ENCODE peak calls at places on chromosomes 7 and 10, in seven cellular contexts. S is NCI-H748 treated with DMSO at 0.1 percent for 48 hours, U is GM10248, O is substantia nigra, H is left cardiac atrium, T is activated T-cell treated with anti-CD3 and anti-CD28 coated beads for 1 hour, X is gastrocnemius medialis. W is an unnamed sample.

GRCh38 chr7:151469281-151469680 is 29.3 kb upstream of the CRYGN start:
- DNase-seq in U (no peak), T (no peak), X (no peak), S (no peak), H (no peak), O (no peak), W (no peak)

GRCh38 chr10:93716771-93717170 is 14.4 kb upstream of the FRA10AC1 start:
- DNase-seq in S (no peak), T (no peak), O (no peak), X (no peak), H (no peak), U (no peak), W (no peak)

GRCh38 chr7:157699357-157700013 is 362.7 kb downstream of the DNAJB6 start:
- DNase-seq in X (no peak), O (no peak), S (no peak), H (no peak), U (no peak), T (no peak), W (no peak)

GRCh38 chr7:1291040-1291689 is 58.5 kb downstream of the UNCX start:
- DNase-seq in U (no peak), S (no peak), X (no peak), H (no peak), T (no peak), O (no peak), W (no peak)

GRCh38 chr10:124632064-124632531 is 112.1 kb downstream of the FAM53B start:
- DNase-seq in X (peak), U (no peak), O (no peak), S (no peak), T (peak), H (peak), W (peak)

GRCh38 chr7:128710391-128710930 is 28.7 kb upstream of the CALU start:
- DNase-seq in S (no peak), H (no peak), O (no peak), X (no peak), T (no peak), U (no peak), W (no peak)

GRCh38 chr7:44847509-44847919 is 373 bp downstream of the H2AZ2 start:
- DNase-seq in T (peak), O (peak), S (peak), X (peak), U (peak), H (peak), W (no peak)

GRCh38 chr10:35300063-35300699 is 36.1 kb upstream of the CCNY start:
- DNase-seq in H (peak), X (peak), U (peak), O (peak), T (no peak), S (no peak), W (peak)

GRCh38 chr10:60206735-60207134 is 182.9 kb downstream of the ANK3 start:
- DNase-seq in U (no peak), T (no peak), X (peak), O (no peak), H (no peak), S (no peak), W (peak)

GRCh38 chr7:137628211-137628610 is 218.6 kb downstream of the DGKI start:
- DNase-seq in H (no peak), S (no peak), O (peak), T (no peak), X (no peak), U (no peak), W (no peak)

GRCh38 chr7:139457153-139457946 is 26.1 kb downstream of the KLRG2 start:
- DNase-seq in O (no peak), T (no peak), U (no peak), S (no peak), X (no peak), H (no peak), W (no peak)

GRCh38 chr7:80047856-80048459 is 86.7 kb upstream of the GNAI1 start:
- DNase-seq in U (no peak), H (no peak), S (peak), X (no peak), O (no peak), T (no peak), W (peak)

GRCh38 chr10:15188629-15189028 is 20.1 kb upstream of the NMT2 start:
- DNase-seq in T (no peak), O (no peak), X (no peak), H (no peak), U (no peak), S (no peak), W (no peak)

GRCh38 chr7:74217455-74218342 is 7.9 kb downstream of the LAT2 start:
- DNase-seq in X (no peak), H (no peak), S (no peak), T (no peak), U (peak), O (peak), W (peak)

GRCh38 chr10:21989453-21990154 is 13.9 kb downstream of the DNAJC1 start:
- DNase-seq in T (no peak), H (peak), U (peak), X (no peak), O (peak), S (peak), W (peak)

GRCh38 chr10:44125879-44126675 is 258.8 kb downstream of the CXCL12 start:
- DNase-seq in X (peak), T (no peak), U (no peak), H (no peak), O (no peak), S (no peak), W (no peak)

GRCh38 chr7:115522174-115522573 is 508.4 kb downstream of the TFEC start:
- DNase-seq in U (no peak), T (no peak), X (no peak), H (no peak), O (no peak), S (no peak), W (no peak)

GRCh38 chr10:49324711-49325110 is 25.7 kb downstream of the C10orf71 start:
- DNase-seq in X (peak), H (no peak), O (no peak), U (no peak), T (no peak), S (no peak), W (peak)

GRCh38 chr10:132838346-132838970 is 52.5 kb upstream of the NKX6-2 start:
- DNase-seq in H (no peak), T (no peak), U (no peak), O (no peak), S (no peak), X (no peak), W (no peak)

GRCh38 chr10:109977382-109977806 is 30.4 kb upstream of the ADD3 start:
- DNase-seq in X (no peak), H (peak), T (no peak), S (no peak), U (no peak), O (no peak), W (no peak)

GRCh38 chr10:16611037-16611436 is 89.4 kb upstream of the C1QL3 start:
- DNase-seq in H (peak), U (no peak), S (no peak), T (no peak), O (no peak), X (no peak), W (no peak)

GRCh38 chr10:132539431-132539839 is 1.8 kb downstream of the INPP5A start:
- DNase-seq in U (no peak), T (peak), H (peak), S (no peak), X (peak), O (peak), W (no peak)

GRCh38 chr10:133158756-133159610 is 1.0 kb upstream of the KNDC1 start:
- DNase-seq in O (peak), T (no peak), H (no peak), U (no peak), X (no peak), S (no peak), W (peak)

GRCh38 chr10:60188548-60188947 is 201.1 kb downstream of the ANK3 start:
- DNase-seq in T (no peak), X (no peak), S (no peak), O (no peak), H (no peak), U (no peak), W (no peak)

GRCh38 chr10:119279441-119279840 is 72.1 kb downstream of the GRK5 start:
- DNase-seq in X (no peak), O (no peak), T (no peak), U (no peak), S (no peak), H (no peak), W (no peak)

GRCh38 chr7:151800391-151800790 is 76.5 kb downstream of the PRKAG2 start:
- DNase-seq in O (no peak), S (no peak), H (peak), U (no peak), T (no peak), X (no peak), W (no peak)

GRCh38 chr10:63120554-63120953 is 12.6 kb upstream of the NRBF2 start:
- DNase-seq in T (no peak), H (no peak), U (no peak), O (no peak), X (no peak), S (no peak), W (no peak)

GRCh38 chr10:14063531-14064317 is 267.0 kb downstream of the FRMD4A start:
- DNase-seq in T (no peak), X (peak), U (no peak), O (no peak), S (no peak), H (peak), W (no peak)

GRCh38 chr10:58842860-58843376 is 330.2 kb downstream of the BICC1 start:
- DNase-seq in H (no peak), U (no peak), O (no peak), T (no peak), X (no peak), S (no peak), W (no peak)

GRCh38 chr10:96292971-96293909 is 11.0 kb upstream of the DNTT start:
- DNase-seq in U (peak), O (no peak), X (no peak), S (peak), H (no peak), T (no peak), W (peak)

GRCh38 chr7:150860291-150860977 is 8.1 kb downstream of the AOC1 start:
- DNase-seq in T (no peak), S (no peak), X (no peak), O (no peak), H (no peak), U (no peak), W (peak)

GRCh38 chr7:141864765-141865447 is 23.6 kb upstream of the PRSS37 start:
- DNase-seq in H (no peak), S (no peak), O (no peak), T (no peak), X (no peak), U (no peak), W (peak)

GRCh38 chr7:106064836-106065559 is 47.1 kb downstream of the SYPL1 start:
- DNase-seq in H (peak), O (peak), X (peak), S (no peak), T (no peak), U (no peak), W (no peak)

GRCh38 chr7:140684066-140684950 is 11.6 kb downstream of the ADCK2 start:
- DNase-seq in X (no peak), S (no peak), H (no peak), U (no peak), T (no peak), O (no peak), W (no peak)

GRCh38 chr7:155725073-155725346 is 80.5 kb downstream of the RBM33 start:
- DNase-seq in S (no peak), O (no peak), T (no peak), X (no peak), U (no peak), H (no peak), W (no peak)

GRCh38 chr10:69337312-69338132 is 59.2 kb downstream of the HK1 start:
- DNase-seq in T (no peak), H (peak), S (no peak), U (no peak), X (no peak), O (peak), W (no peak)

GRCh38 chr10:112000466-112000865 is 183.1 kb downstream of the GPAM start:
- DNase-seq in H (no peak), X (peak), O (no peak), T (no peak), S (no peak), U (no peak), W (no peak)

GRCh38 chr10:1036341-1036791 is 10.7 kb upstream of the IDI2 start:
- DNase-seq in X (peak), T (no peak), H (no peak), U (peak), O (no peak), S (no peak), W (no peak)

GRCh38 chr7:50653997-50654425 is 88.8 kb upstream of the DDC start:
- DNase-seq in S (no peak), U (no peak), H (peak), T (no peak), X (peak), O (no peak), W (no peak)

W was measured in OCI-M1.